ENCODE peak calls at places on chromosomes 13 and 19, in seven cellular contexts. K is GM23248; N is AG08396; G is RCC 7860; I is activated naive CD4-positive, alpha-beta T cell treated with anti-CD3 and anti-CD28 coated beads for 36 hours; E is cardiac fibroblast; J is WTC11. T is an unnamed sample.

GRCh38 chr19:16615788-16616187 is 12.2 kb downstream of the MED26 start:
- DNase-seq in J (no peak), E (peak), N (no peak), K (no peak), I (no peak), G (no peak), T (no peak)

GRCh38 chr13:20901668-20902437 is 693 bp downstream of the XPO4 start:
- DNase-seq in K (peak), I (peak), E (peak), J (peak), N (peak), G (peak), T (peak)

GRCh38 chr19:1251503-1252220 is 3.3 kb downstream of the MIDN start:
- DNase-seq in K (no peak), N (no peak), G (no peak), I (peak), J (no peak), E (no peak), T (no peak)

GRCh38 chr13:45434556-45435371 is 16.6 kb upstream of the SLC25A30 start:
- DNase-seq in J (no peak), K (no peak), G (no peak), E (no peak), N (no peak), I (no peak), T (no peak)

GRCh38 chr13:89052699-89053098 is 1381.5 kb downstream of the SLITRK5 start:
- DNase-seq in N (no peak), K (no peak), J (no peak), E (no peak), I (no peak), G (no peak), T (no peak)

GRCh38 chr19:19081642-19082151 is 17.9 kb downstream of the SLC25A42 start:
- DNase-seq in E (peak), G (no peak), J (no peak), N (no peak), I (no peak), K (no peak), T (no peak)

GRCh38 chr19:1668339-1669123 is 16.1 kb upstream of the TCF3 start:
- DNase-seq in E (no peak), I (peak), K (no peak), N (no peak), G (no peak), J (no peak), T (no peak)

GRCh38 chr13:91133941-91134772 is 213.3 kb upstream of the MIR17HG start:
- DNase-seq in E (peak), G (peak), K (peak), I (peak), J (peak), N (peak), T (no peak)

GRCh38 chr13:40115456-40115855 is 460.0 kb downstream of the COG6 start:
- DNase-seq in I (no peak), G (no peak), K (peak), N (no peak), J (no peak), E (peak), T (no peak)

GRCh38 chr19:50792852-50793250 is 2.6 kb downstream of the ACP4 start:
- DNase-seq in G (no peak), N (no peak), J (no peak), K (no peak), I (no peak), E (no peak), T (no peak)

GRCh38 chr13:26213982-26214381 is 8.1 kb downstream of the RNF6 start:
- DNase-seq in E (no peak), I (no peak), N (no peak), G (no peak), J (no peak), K (no peak), T (no peak)

GRCh38 chr19:18273566-18274302 is 518 bp downstream of the IQCN start:
- DNase-seq in J (no peak), E (no peak), K (no peak), I (no peak), N (no peak), G (no peak), T (no peak)

GRCh38 chr19:58059003-58059671 is at the start of gene ZNF135:
- DNase-seq in I (peak), K (peak), E (peak), J (peak), G (no peak), N (peak), T (no peak)

GRCh38 chr13:99723847-99724246 is 222.6 kb downstream of the TM9SF2 start:
- DNase-seq in I (no peak), K (no peak), E (no peak), G (no peak), J (no peak), N (no peak), T (no peak)

GRCh38 chr19:34244611-34245299 is 9.6 kb upstream of the GARRE1 start:
- DNase-seq in K (peak), J (no peak), I (no peak), N (peak), E (peak), G (no peak), T (no peak)

GRCh38 chr19:7559102-7559501 is 23.6 kb downstream of the PNPLA6 start:
- DNase-seq in E (no peak), I (no peak), N (peak), G (no peak), J (no peak), K (no peak), T (no peak)

GRCh38 chr13:48853381-48854102 is 122.2 kb upstream of the FNDC3A start:
- DNase-seq in N (no peak), J (no peak), E (peak), G (peak), I (peak), K (peak), T (peak)

GRCh38 chr13:91804724-91805123 is 406.3 kb downstream of the GPC5 start:
- DNase-seq in E (no peak), N (no peak), J (no peak), I (no peak), G (no peak), K (no peak), T (no peak)

GRCh38 chr13:22235285-22235949 is 564.5 kb downstream of the FGF9 start:
- DNase-seq in E (no peak), I (peak), J (no peak), G (no peak), N (peak), K (peak), T (no peak)